ENCODE peak calls at places on chromosomes 11 and 22, in four cellular contexts. One of them, this sample, is unnamed.

GRCh38 chr11:115996125-115996807 is 492.1 kb upstream of the CADM1 start:
- DNase-seq in HCT116: no peak
- DNase-seq in body of pancreas: no peak
- DNase-seq in upper lobe of left lung: no peak
- DNase-seq in this sample: no peak

GRCh38 chr22:31036671-31037550 is 44.2 kb upstream of the SMTN start:
- DNase-seq in HCT116: no peak
- DNase-seq in upper lobe of left lung: no peak
- DNase-seq in body of pancreas: no peak
- DNase-seq in this sample: no peak

GRCh38 chr11:67463680-67464410 is 5.2 kb downstream of the TMEM134 start:
- DNase-seq in body of pancreas: peak; percentile 71
- DNase-seq in HCT116: peak; percentile 73
- DNase-seq in upper lobe of left lung: peak; percentile 89
- DNase-seq in this sample: peak; percentile 98

GRCh38 chr11:7600205-7600775 is 73.0 kb downstream of the CYB5R2 start:
- DNase-seq in body of pancreas: peak; percentile 51
- DNase-seq in HCT116: peak; percentile 18
- DNase-seq in upper lobe of left lung: no peak
- DNase-seq in this sample: peak; percentile 25

GRCh38 chr22:39920134-39920743 is 19.4 kb downstream of the GRAP2 start:
- DNase-seq in body of pancreas: no peak
- DNase-seq in upper lobe of left lung: no peak
- DNase-seq in HCT116: no peak
- DNase-seq in this sample: no peak

GRCh38 chr22:39785232-39785631 is 108.3 kb downstream of the ENTHD1 start:
- DNase-seq in body of pancreas: no peak
- DNase-seq in upper lobe of left lung: no peak
- DNase-seq in HCT116: no peak
- DNase-seq in this sample: no peak

GRCh38 chr22:42473484-42474193 is 41.4 kb upstream of the NFAM1 start:
- DNase-seq in HCT116: peak; percentile 73
- DNase-seq in body of pancreas: peak; percentile 40
- DNase-seq in upper lobe of left lung: no peak
- DNase-seq in this sample: peak; percentile 28

GRCh38 chr11:134338654-134339053 is 6.9 kb downstream of the GLB1L2 start:
- DNase-seq in upper lobe of left lung: no peak
- DNase-seq in body of pancreas: no peak
- DNase-seq in HCT116: no peak
- DNase-seq in this sample: no peak

GRCh38 chr11:17921620-17922473 is 91.0 kb downstream of the SERGEF start:
- DNase-seq in HCT116: no peak
- DNase-seq in body of pancreas: peak; percentile 52
- DNase-seq in upper lobe of left lung: no peak
- DNase-seq in this sample: peak; percentile 54

GRCh38 chr11:63769044-63769718 is 606 bp upstream of the ZFTA start:
- DNase-seq in upper lobe of left lung: peak; percentile 91
- DNase-seq in HCT116: no peak
- DNase-seq in body of pancreas: no peak
- DNase-seq in this sample: peak; percentile 17

GRCh38 chr11:113160652-113161051 is 153.7 kb upstream of the TTC12 start:
- DNase-seq in body of pancreas: no peak
- DNase-seq in upper lobe of left lung: no peak
- DNase-seq in HCT116: no peak
- DNase-seq in this sample: no peak

GRCh38 chr11:113114452-113115027 is 153.3 kb downstream of the NCAM1 start:
- DNase-seq in HCT116: no peak
- DNase-seq in body of pancreas: peak; percentile 62
- DNase-seq in upper lobe of left lung: no peak
- DNase-seq in this sample: peak; percentile 76

GRCh38 chr11:13965337-13965736 is 2.8 kb downstream of the SPON1 start:
- DNase-seq in body of pancreas: no peak
- DNase-seq in upper lobe of left lung: no peak
- DNase-seq in HCT116: no peak
- DNase-seq in this sample: no peak

GRCh38 chr11:35259529-35259928 is 120.6 kb downstream of the CD44 start:
- DNase-seq in HCT116: no peak
- DNase-seq in body of pancreas: no peak
- DNase-seq in upper lobe of left lung: no peak
- DNase-seq in this sample: no peak

GRCh38 chr11:68892576-68892975 is 11.1 kb downstream of the MRPL21 start:
- DNase-seq in body of pancreas: no peak
- DNase-seq in HCT116: no peak
- DNase-seq in upper lobe of left lung: peak; percentile 62
- DNase-seq in this sample: no peak

GRCh38 chr22:42939941-42940653 is 74.9 kb downstream of the PACSIN2 start:
- DNase-seq in body of pancreas: peak; percentile 90
- DNase-seq in HCT116: peak; percentile 78
- DNase-seq in upper lobe of left lung: no peak
- DNase-seq in this sample: peak; percentile 71

GRCh38 chr22:23752090-23752691 is 1.3 kb upstream of the ZNF70 start:
- DNase-seq in body of pancreas: no peak
- DNase-seq in upper lobe of left lung: peak; percentile 32
- DNase-seq in HCT116: no peak
- DNase-seq in this sample: no peak

GRCh38 chr22:23751441-23751996 is 607 bp upstream of the ZNF70 start:
- DNase-seq in HCT116: no peak
- DNase-seq in body of pancreas: peak; percentile 42
- DNase-seq in upper lobe of left lung: peak; percentile 79
- DNase-seq in this sample: peak; percentile 56

GRCh38 chr22:23750374-23750743 is 553 bp downstream of the ZNF70 start:
- DNase-seq in HCT116: no peak
- DNase-seq in upper lobe of left lung: no peak
- DNase-seq in body of pancreas: no peak
- DNase-seq in this sample: no peak

GRCh38 chr22:23749747-23750373 is 1.1 kb downstream of the ZNF70 start:
- DNase-seq in body of pancreas: no peak
- DNase-seq in HCT116: no peak
- DNase-seq in upper lobe of left lung: no peak
- DNase-seq in this sample: no peak

DNA sequence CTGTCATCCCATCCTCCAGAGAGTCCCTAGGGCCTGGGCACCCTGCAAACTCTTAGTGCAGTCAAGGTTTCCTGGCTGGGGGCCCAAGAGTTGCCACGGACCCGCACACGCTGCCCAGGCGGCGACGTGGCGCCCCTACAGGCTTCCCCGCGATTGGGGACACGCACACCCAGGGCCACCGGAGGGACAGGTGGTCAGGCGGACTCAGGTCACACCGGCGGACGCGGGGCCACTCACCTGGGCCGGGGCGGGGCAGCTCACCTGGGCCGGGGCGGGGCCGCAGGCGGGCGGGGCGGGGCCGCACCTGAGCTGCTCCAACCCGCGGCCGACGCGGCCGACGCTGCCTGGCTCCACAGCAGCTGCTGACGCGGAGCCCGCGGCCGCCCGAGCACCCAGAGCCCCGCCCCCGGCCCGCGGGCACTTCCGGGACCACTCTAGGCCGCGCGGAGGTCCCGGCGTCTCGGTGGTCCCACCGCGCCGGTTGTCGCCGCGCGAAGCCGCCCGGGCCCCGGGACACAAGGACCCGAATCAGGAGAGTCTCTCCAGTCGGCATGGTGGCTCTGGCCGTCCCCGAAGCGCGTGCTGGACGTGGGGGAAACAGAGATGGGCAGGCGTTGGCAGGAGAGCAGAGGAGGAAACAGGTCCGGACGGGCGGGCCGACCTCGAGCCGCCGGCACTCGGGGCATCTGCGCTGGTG is at the start of gene ZNF70:
- DNase-seq in body of pancreas: peak; percentile 95
- DNase-seq in HCT116: peak; percentile 69
- DNase-seq in upper lobe of left lung: peak; percentile 99
- DNase-seq in this sample: peak; percentile 87
- TF ChIP-seq CTCF in body of pancreas: peak; percentile 39
- TF ChIP-seq CTCF in HCT116: no peak
- TF ChIP-seq CTCF in upper lobe of left lung: peak; percentile 19
- TF ChIP-seq CTCF in this sample: peak; percentile 1

DNA sequence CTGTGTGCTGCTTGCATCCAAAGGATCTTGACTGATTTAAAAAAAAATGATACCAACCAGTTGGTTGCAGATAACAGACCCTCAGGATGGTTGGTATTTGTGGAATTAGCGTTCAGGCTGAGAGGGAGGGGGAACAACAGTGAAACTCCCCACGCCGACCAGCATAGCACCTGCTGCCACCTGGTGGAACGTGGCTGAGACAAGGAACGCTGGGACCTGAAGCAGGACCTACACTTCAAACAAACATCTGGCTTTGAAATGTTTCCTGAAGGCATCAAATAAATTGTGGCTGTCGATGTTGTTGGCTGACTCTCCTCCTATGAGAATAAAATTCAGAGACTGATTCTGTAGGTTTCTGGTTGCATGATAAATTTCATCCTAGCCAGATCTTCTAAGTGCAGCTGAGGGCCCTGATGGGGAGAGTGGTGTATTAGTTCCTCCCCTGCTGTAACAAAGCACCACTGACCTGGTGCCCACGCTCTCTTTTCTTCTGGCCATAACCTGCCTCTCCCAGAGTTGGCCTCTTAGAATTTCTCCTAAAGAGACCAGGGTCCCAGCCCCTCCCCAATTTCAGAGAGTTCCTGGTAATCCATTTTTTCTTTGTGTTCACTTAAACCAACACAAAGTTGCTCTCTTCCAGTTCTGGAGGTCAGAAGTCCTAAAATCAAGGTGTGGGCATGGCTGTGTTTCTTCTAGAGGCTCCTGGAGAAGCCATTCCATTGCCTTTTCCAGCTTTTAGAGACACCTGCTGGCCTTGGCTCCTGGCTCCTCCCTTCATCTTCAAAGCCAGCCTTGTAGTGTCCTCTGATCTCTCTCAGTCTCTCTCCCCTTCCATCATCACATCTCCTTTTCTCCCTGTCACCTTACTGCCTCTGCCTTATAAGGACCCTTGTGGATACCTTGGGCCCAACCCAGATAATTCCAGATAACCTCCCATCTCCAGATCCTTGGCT is 17.3 kb downstream of the APOL2 start:
- DNase-seq in body of pancreas: peak; percentile 53
- DNase-seq in upper lobe of left lung: no peak
- DNase-seq in HCT116: peak; percentile 32
- DNase-seq in this sample: peak; percentile 54
- TF ChIP-seq CTCF in body of pancreas: peak; percentile 55
- TF ChIP-seq CTCF in upper lobe of left lung: peak; percentile 57
- TF ChIP-seq CTCF in HCT116: peak; percentile 89
- TF ChIP-seq CTCF in this sample: peak; percentile 49

GRCh38 chr22:23007823-23008222 is 62.5 kb upstream of the GNAZ start:
- DNase-seq in HCT116: no peak
- DNase-seq in upper lobe of left lung: no peak
- DNase-seq in body of pancreas: no peak
- DNase-seq in this sample: no peak
- TF ChIP-seq CTCF in HCT116: no peak
- TF ChIP-seq CTCF in upper lobe of left lung: no peak
- TF ChIP-seq CTCF in body of pancreas: no peak
- TF ChIP-seq CTCF in this sample: no peak

DNA sequence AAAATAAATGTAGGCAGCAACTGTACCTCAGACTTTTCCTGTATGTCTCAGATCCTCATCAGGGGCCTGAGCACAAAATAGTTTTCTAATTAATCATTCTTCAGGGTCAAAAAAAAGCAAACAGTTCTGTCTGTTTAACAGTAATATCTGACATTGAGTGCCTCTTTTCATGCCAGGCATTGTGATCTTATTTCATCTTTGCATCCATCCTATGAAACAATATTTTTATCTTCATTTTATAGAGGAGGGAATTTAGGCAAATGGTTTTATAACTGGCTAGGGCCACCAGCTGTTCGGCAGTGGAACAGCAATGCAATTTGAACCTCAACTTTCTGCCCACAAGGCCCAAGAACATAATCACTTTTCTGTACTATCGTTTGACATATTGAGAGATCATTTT is 145.6 kb downstream of the WNT7B start:
- DNase-seq in upper lobe of left lung: no peak
- DNase-seq in body of pancreas: no peak
- DNase-seq in HCT116: peak; percentile 6
- DNase-seq in this sample: no peak
- TF ChIP-seq CTCF in upper lobe of left lung: peak; percentile 27
- TF ChIP-seq CTCF in body of pancreas: peak; percentile 8
- TF ChIP-seq CTCF in HCT116: peak; percentile 55
- TF ChIP-seq CTCF in this sample: peak; percentile 38

DNA sequence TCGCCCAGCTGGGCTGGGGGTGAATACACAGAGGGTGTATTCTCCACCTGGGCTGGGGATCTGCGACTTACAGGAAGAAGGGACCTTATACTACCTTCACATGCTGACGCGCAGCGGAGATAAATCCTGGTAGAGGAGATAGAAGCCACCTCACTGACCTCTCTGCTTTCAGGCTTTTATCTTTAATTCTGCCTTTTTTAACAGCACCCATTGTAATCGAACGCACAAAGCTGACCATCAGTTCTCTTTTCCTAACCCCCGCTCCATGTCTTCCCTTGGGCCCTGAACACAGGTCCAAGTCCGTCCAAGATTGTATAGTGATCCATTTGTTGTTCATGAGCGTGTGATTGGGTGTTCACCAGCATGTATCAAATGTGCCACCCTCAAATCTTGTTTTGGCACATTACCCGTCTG is 664 bp upstream of the LAMTOR1 start:
- DNase-seq in body of pancreas: no peak
- DNase-seq in HCT116: no peak
- DNase-seq in upper lobe of left lung: no peak
- DNase-seq in this sample: no peak
- TF ChIP-seq CTCF in body of pancreas: no peak
- TF ChIP-seq CTCF in HCT116: no peak
- TF ChIP-seq CTCF in upper lobe of left lung: no peak
- TF ChIP-seq CTCF in this sample: no peak

GRCh38 chr22:50600967-50601668 is 525 bp downstream of the MAPK8IP2 start:
- DNase-seq in HCT116: no peak
- DNase-seq in body of pancreas: no peak
- DNase-seq in upper lobe of left lung: peak; percentile 81
- DNase-seq in this sample: peak; percentile 56

GRCh38 chr22:50601669-50602337 is 1.2 kb downstream of the MAPK8IP2 start:
- DNase-seq in upper lobe of left lung: no peak
- DNase-seq in body of pancreas: no peak
- DNase-seq in HCT116: no peak
- DNase-seq in this sample: no peak

GRCh38 chr22:50600541-50600940 is at the start of gene MAPK8IP2:
- DNase-seq in upper lobe of left lung: peak; percentile 87
- DNase-seq in HCT116: no peak
- DNase-seq in body of pancreas: peak; percentile 33
- DNase-seq in this sample: peak; percentile 60

GRCh38 chr22:50602338-50602700 is 1.7 kb downstream of the MAPK8IP2 start:
- DNase-seq in HCT116: no peak
- DNase-seq in body of pancreas: no peak
- DNase-seq in upper lobe of left lung: no peak
- DNase-seq in this sample: no peak

GRCh38 chr22:50599816-50600454 is 658 bp upstream of the MAPK8IP2 start:
- DNase-seq in HCT116: no peak
- DNase-seq in body of pancreas: peak; percentile 51
- DNase-seq in upper lobe of left lung: peak; percentile 94
- DNase-seq in this sample: no peak
- TF ChIP-seq CTCF in HCT116: no peak
- TF ChIP-seq CTCF in body of pancreas: no peak
- TF ChIP-seq CTCF in upper lobe of left lung: no peak
- TF ChIP-seq CTCF in this sample: no peak